ENCODE peak calls at places on chromosomes 3 and 15, in nine cellular contexts. One of them, this sample, is unnamed.

GRCh38 chr15:91469627-91470567 is 369.8 kb downstream of the SV2B start:
- DNase-seq in AG04450: no peak
- DNase-seq in right atrium auricular region: no peak
- DNase-seq in left lung: no peak
- DNase-seq in body of pancreas: peak
- DNase-seq in PC-9: no peak
- DNase-seq in psoas muscle: no peak
- DNase-seq in WERI-Rb-1: no peak
- DNase-seq in tibial nerve: no peak
- DNase-seq in this sample: no peak

GRCh38 chr3:171028779-171029232 is 2.3 kb upstream of the SLC2A2 start:
- DNase-seq in tibial nerve: no peak
- DNase-seq in PC-9: peak
- DNase-seq in AG04450: peak
- DNase-seq in psoas muscle: no peak
- DNase-seq in WERI-Rb-1: peak
- DNase-seq in right atrium auricular region: no peak
- DNase-seq in left lung: no peak
- DNase-seq in body of pancreas: peak
- DNase-seq in this sample: peak

GRCh38 chr15:33008284-33009011 is 186.1 kb downstream of the FMN1 start:
- DNase-seq in WERI-Rb-1: no peak
- DNase-seq in PC-9: no peak
- DNase-seq in psoas muscle: no peak
- DNase-seq in right atrium auricular region: no peak
- DNase-seq in tibial nerve: no peak
- DNase-seq in left lung: no peak
- DNase-seq in AG04450: peak
- DNase-seq in body of pancreas: peak
- DNase-seq in this sample: no peak

GRCh38 chr15:78947506-78947905 is 2.7 kb upstream of the CTSH start:
- DNase-seq in PC-9: no peak
- DNase-seq in body of pancreas: no peak
- DNase-seq in psoas muscle: no peak
- DNase-seq in left lung: no peak
- DNase-seq in right atrium auricular region: no peak
- DNase-seq in AG04450: no peak
- DNase-seq in WERI-Rb-1: no peak
- DNase-seq in tibial nerve: no peak
- DNase-seq in this sample: no peak

GRCh38 chr15:29805043-29805707 is 17.1 kb downstream of the TJP1 start:
- DNase-seq in left lung: no peak
- DNase-seq in psoas muscle: no peak
- DNase-seq in AG04450: peak
- DNase-seq in PC-9: no peak
- DNase-seq in WERI-Rb-1: no peak
- DNase-seq in right atrium auricular region: no peak
- DNase-seq in tibial nerve: no peak
- DNase-seq in body of pancreas: peak
- DNase-seq in this sample: peak

GRCh38 chr3:176584413-176585176 is 612.7 kb downstream of the TBL1XR1 start:
- DNase-seq in body of pancreas: no peak
- DNase-seq in PC-9: no peak
- DNase-seq in right atrium auricular region: no peak
- DNase-seq in WERI-Rb-1: no peak
- DNase-seq in tibial nerve: no peak
- DNase-seq in AG04450: no peak
- DNase-seq in left lung: no peak
- DNase-seq in psoas muscle: no peak
- DNase-seq in this sample: peak

GRCh38 chr3:133192363-133192945 is 154.3 kb downstream of the TMEM108 start:
- DNase-seq in right atrium auricular region: no peak
- DNase-seq in left lung: no peak
- DNase-seq in tibial nerve: no peak
- DNase-seq in psoas muscle: no peak
- DNase-seq in body of pancreas: no peak
- DNase-seq in PC-9: no peak
- DNase-seq in WERI-Rb-1: no peak
- DNase-seq in AG04450: no peak
- DNase-seq in this sample: no peak

GRCh38 chr15:32701863-32702262 is 15.9 kb upstream of the GREM1 start:
- DNase-seq in AG04450: no peak
- DNase-seq in body of pancreas: no peak
- DNase-seq in tibial nerve: no peak
- DNase-seq in WERI-Rb-1: no peak
- DNase-seq in right atrium auricular region: no peak
- DNase-seq in psoas muscle: no peak
- DNase-seq in left lung: no peak
- DNase-seq in PC-9: no peak
- DNase-seq in this sample: no peak

GRCh38 chr15:89669309-89669865 is 9.8 kb downstream of the PLIN1 start:
- DNase-seq in right atrium auricular region: no peak
- DNase-seq in PC-9: no peak
- DNase-seq in AG04450: no peak
- DNase-seq in tibial nerve: no peak
- DNase-seq in WERI-Rb-1: no peak
- DNase-seq in psoas muscle: no peak
- DNase-seq in left lung: no peak
- DNase-seq in body of pancreas: no peak
- DNase-seq in this sample: no peak

GRCh38 chr3:58722526-58722925 is 56.0 kb upstream of the FAM3D start:
- DNase-seq in left lung: no peak
- DNase-seq in body of pancreas: no peak
- DNase-seq in AG04450: no peak
- DNase-seq in WERI-Rb-1: no peak
- DNase-seq in tibial nerve: no peak
- DNase-seq in psoas muscle: no peak
- DNase-seq in PC-9: no peak
- DNase-seq in right atrium auricular region: no peak
- DNase-seq in this sample: no peak

GRCh38 chr3:119586707-119587317 is 7.5 kb downstream of the ADPRH start:
- DNase-seq in PC-9: no peak
- DNase-seq in psoas muscle: no peak
- DNase-seq in tibial nerve: no peak
- DNase-seq in WERI-Rb-1: no peak
- DNase-seq in left lung: no peak
- DNase-seq in body of pancreas: no peak
- DNase-seq in right atrium auricular region: no peak
- DNase-seq in AG04450: no peak
- DNase-seq in this sample: no peak

GRCh38 chr3:31132132-31132769 is 237.8 kb upstream of the GADL1 start:
- DNase-seq in WERI-Rb-1: no peak
- DNase-seq in body of pancreas: no peak
- DNase-seq in tibial nerve: no peak
- DNase-seq in PC-9: no peak
- DNase-seq in left lung: no peak
- DNase-seq in right atrium auricular region: no peak
- DNase-seq in psoas muscle: no peak
- DNase-seq in AG04450: peak
- DNase-seq in this sample: peak

DNA sequence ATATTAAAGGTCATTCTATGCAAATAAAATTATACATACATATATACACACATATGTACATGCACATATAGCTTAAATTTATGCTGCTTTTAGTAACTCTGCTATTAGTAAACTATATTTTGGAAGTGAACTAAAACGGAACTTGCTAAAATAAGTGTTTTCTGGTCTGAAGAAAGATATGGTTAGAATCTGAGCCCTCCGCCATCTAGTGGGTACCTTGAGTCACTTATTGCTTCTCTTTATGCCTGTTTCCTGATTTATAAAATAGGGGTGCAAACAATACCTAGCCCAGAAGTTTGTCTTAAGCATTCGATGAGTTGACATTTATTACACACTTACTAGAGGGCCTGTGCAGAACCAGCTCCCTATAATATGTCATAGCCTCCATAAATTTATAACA is 255.7 kb downstream of the CNTN6 start:
- DNase-seq in psoas muscle: no peak
- DNase-seq in left lung: no peak
- DNase-seq in WERI-Rb-1: no peak
- DNase-seq in body of pancreas: no peak
- DNase-seq in PC-9: no peak
- DNase-seq in AG04450: no peak
- DNase-seq in right atrium auricular region: no peak
- DNase-seq in tibial nerve: no peak
- DNase-seq in this sample: no peak
- TF ChIP-seq CTCF in psoas muscle: no peak
- TF ChIP-seq CTCF in left lung: no peak
- TF ChIP-seq CTCF in WERI-Rb-1: no peak
- TF ChIP-seq CTCF in body of pancreas: no peak
- TF ChIP-seq CTCF in PC-9: no peak
- TF ChIP-seq CTCF in AG04450: no peak
- TF ChIP-seq CTCF in right atrium auricular region: no peak
- TF ChIP-seq CTCF in tibial nerve: no peak
- TF ChIP-seq CTCF in this sample: no peak

GRCh38 chr15:72183781-72184164 is 13.8 kb downstream of the GRAMD2A start:
- DNase-seq in body of pancreas: no peak
- DNase-seq in tibial nerve: no peak
- DNase-seq in WERI-Rb-1: no peak
- DNase-seq in PC-9: no peak
- DNase-seq in AG04450: no peak
- DNase-seq in right atrium auricular region: no peak
- DNase-seq in left lung: no peak
- DNase-seq in psoas muscle: no peak
- DNase-seq in this sample: no peak

GRCh38 chr15:72180771-72181324 is 16.7 kb downstream of the GRAMD2A start:
- DNase-seq in PC-9: no peak
- DNase-seq in body of pancreas: no peak
- DNase-seq in AG04450: no peak
- DNase-seq in right atrium auricular region: no peak
- DNase-seq in left lung: no peak
- DNase-seq in psoas muscle: no peak
- DNase-seq in WERI-Rb-1: no peak
- DNase-seq in tibial nerve: no peak
- DNase-seq in this sample: no peak

GRCh38 chr15:72182673-72183072 is 14.9 kb downstream of the GRAMD2A start:
- DNase-seq in body of pancreas: no peak
- DNase-seq in AG04450: no peak
- DNase-seq in left lung: no peak
- DNase-seq in WERI-Rb-1: no peak
- DNase-seq in tibial nerve: no peak
- DNase-seq in PC-9: peak
- DNase-seq in right atrium auricular region: no peak
- DNase-seq in psoas muscle: no peak
- DNase-seq in this sample: no peak

GRCh38 chr15:72182244-72182643 is 15.3 kb downstream of the GRAMD2A start:
- DNase-seq in psoas muscle: no peak
- DNase-seq in left lung: no peak
- DNase-seq in body of pancreas: no peak
- DNase-seq in PC-9: no peak
- DNase-seq in right atrium auricular region: no peak
- DNase-seq in AG04450: no peak
- DNase-seq in WERI-Rb-1: no peak
- DNase-seq in tibial nerve: no peak
- DNase-seq in this sample: no peak

DNA sequence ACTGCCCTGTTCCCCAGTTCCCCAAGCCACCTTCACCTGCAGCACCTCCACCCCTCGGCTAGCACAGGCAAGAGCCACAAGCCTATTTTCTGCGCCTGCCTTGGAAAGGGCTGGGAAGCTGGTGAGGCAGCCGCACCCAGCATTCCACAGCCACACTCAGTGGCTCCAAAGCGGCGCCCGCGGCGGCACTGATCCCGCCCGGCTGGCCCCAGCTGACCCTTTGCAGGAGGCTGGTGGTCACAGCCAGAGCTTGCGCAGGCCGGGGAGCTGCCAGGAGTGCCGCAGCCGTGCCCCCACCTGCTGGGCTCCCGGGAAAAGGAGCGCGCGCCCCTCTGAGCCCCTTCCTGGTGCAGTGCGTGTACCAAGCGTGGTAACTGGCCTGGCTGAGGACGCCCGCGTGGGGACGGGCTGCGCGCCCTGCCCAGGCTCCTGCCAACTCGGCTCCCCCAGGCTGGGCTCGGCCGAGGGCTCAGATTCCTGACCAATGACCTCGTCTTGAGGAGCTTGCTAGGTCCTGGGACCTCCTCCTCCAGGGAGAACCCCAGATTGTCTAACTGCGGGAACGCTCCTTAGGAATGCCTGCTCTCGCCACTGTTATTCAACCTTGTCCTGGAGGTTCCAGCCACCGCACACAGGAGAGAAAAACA is 13.3 kb downstream of the GRAMD2A start:
- DNase-seq in left lung: peak
- DNase-seq in AG04450: no peak
- DNase-seq in body of pancreas: peak
- DNase-seq in PC-9: peak
- DNase-seq in WERI-Rb-1: no peak
- DNase-seq in tibial nerve: no peak
- DNase-seq in psoas muscle: peak
- DNase-seq in right atrium auricular region: no peak
- DNase-seq in this sample: no peak
- H3K4me3 ChIP-seq in left lung: peak
- H3K4me3 ChIP-seq in AG04450: peak
- H3K4me3 ChIP-seq in body of pancreas: no peak
- H3K4me3 ChIP-seq in PC-9: peak
- H3K4me3 ChIP-seq in WERI-Rb-1: no peak
- H3K4me3 ChIP-seq in tibial nerve: peak
- H3K4me3 ChIP-seq in psoas muscle: peak
- H3K4me3 ChIP-seq in right atrium auricular region: peak
- H3K4me3 ChIP-seq in this sample: peak

GRCh38 chr3:45055411-45056143 is 29.5 kb downstream of the CLEC3B start:
- DNase-seq in body of pancreas: no peak
- DNase-seq in PC-9: no peak
- DNase-seq in right atrium auricular region: no peak
- DNase-seq in AG04450: peak
- DNase-seq in WERI-Rb-1: peak
- DNase-seq in tibial nerve: no peak
- DNase-seq in psoas muscle: no peak
- DNase-seq in left lung: no peak
- DNase-seq in this sample: no peak
- TF ChIP-seq CTCF in body of pancreas: no peak
- TF ChIP-seq CTCF in PC-9: peak
- TF ChIP-seq CTCF in right atrium auricular region: no peak
- TF ChIP-seq CTCF in AG04450: peak
- TF ChIP-seq CTCF in WERI-Rb-1: peak
- TF ChIP-seq CTCF in tibial nerve: no peak
- TF ChIP-seq CTCF in psoas muscle: no peak
- TF ChIP-seq CTCF in left lung: no peak
- TF ChIP-seq CTCF in this sample: peak

DNA sequence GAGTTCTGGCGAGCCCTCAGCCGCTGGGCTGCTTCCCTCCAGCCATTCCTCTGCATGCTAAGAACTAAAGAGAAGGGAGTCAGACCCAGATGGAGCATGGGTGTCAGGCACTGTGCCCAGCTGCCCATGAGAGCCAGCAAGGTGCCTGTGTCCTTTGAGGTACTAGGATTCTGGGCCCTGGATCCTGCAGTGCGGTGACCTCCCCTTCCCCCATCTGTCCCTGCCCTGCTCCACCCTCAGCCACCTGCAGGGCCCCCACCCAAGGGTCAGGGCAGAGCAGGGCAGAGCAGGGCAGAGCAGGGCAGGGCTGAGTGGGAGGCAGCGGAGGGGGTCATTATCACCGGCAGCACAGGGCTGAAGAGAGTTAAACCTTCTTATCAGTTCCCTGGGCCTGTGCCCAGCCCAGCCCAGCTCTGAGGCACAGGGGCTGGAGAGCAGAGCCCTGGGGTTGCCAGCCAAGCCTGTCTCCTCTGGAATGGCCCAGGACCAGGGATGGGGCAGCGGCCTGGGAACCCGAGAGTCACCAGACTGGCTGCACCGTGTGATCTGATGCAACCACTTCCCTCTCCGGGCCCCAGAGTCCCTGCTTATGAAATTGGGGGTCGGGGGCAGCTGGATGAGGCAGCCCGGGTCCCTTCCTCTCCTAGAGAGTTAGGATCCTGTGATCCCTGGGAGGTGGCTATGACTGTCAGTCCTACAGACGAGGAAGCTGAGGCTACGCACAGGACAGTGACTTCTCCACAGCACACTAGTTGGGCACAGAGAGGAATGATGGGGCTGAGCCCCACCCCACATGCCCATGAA is 17.3 kb downstream of the ZDHHC19 start:
- DNase-seq in left lung: peak
- DNase-seq in psoas muscle: peak
- DNase-seq in PC-9: peak
- DNase-seq in body of pancreas: peak
- DNase-seq in WERI-Rb-1: no peak
- DNase-seq in AG04450: no peak
- DNase-seq in right atrium auricular region: peak
- DNase-seq in tibial nerve: no peak
- DNase-seq in this sample: no peak
- H3K4me3 ChIP-seq in left lung: no peak
- H3K4me3 ChIP-seq in psoas muscle: no peak
- H3K4me3 ChIP-seq in PC-9: no peak
- H3K4me3 ChIP-seq in body of pancreas: no peak
- H3K4me3 ChIP-seq in WERI-Rb-1: no peak
- H3K4me3 ChIP-seq in AG04450: no peak
- H3K4me3 ChIP-seq in right atrium auricular region: no peak
- H3K4me3 ChIP-seq in tibial nerve: no peak
- H3K4me3 ChIP-seq in this sample: no peak